ENCODE peak calls at places on chromosomes 1 and 21, in four cellular contexts. A is RWPE1, B is thoracic aorta, U is transverse colon. S is an unnamed sample.

GRCh38 chr1:229843627-229844238 is 217.7 kb downstream of the URB2 start:
- DNase-seq in U (peak), B (no peak), A (peak), S (peak)

GRCh38 chr1:154420961-154421924 is 16.1 kb downstream of the IL6R start:
- DNase-seq in A (no peak), U (no peak), B (no peak), S (no peak)

GRCh38 chr1:16443975-16444745 is 3.6 kb downstream of the NECAP2 start:
- DNase-seq in B (no peak), A (no peak), U (no peak), S (no peak)

GRCh38 chr21:31988492-31989285 is 115.9 kb downstream of the HUNK start:
- DNase-seq in A (no peak), B (no peak), U (no peak), S (no peak)

GRCh38 chr21:36501589-36501892 is 21.6 kb upstream of the CLDN14 start:
- DNase-seq in B (no peak), U (no peak), A (no peak), S (no peak)

GRCh38 chr1:107835151-107835670 is 129.8 kb downstream of the VAV3 start:
- DNase-seq in B (no peak), U (no peak), A (no peak), S (no peak)

GRCh38 chr1:99782397-99782796 is 16.0 kb upstream of the FRRS1 start:
- DNase-seq in B (no peak), U (no peak), A (no peak), S (no peak)

GRCh38 chr1:245129811-245130210 is 25.0 kb upstream of the KIF26B start:
- DNase-seq in A (no peak), U (no peak), B (no peak), S (no peak)

GRCh38 chr1:50591598-50591997 is 168.4 kb upstream of the DMRTA2 start:
- DNase-seq in U (no peak), A (no peak), B (no peak), S (no peak)

GRCh38 chr1:232538224-232538942 is 91.5 kb downstream of the SIPA1L2 start:
- DNase-seq in B (no peak), A (peak), U (no peak), S (no peak)

GRCh38 chr1:38827299-38827698 is 32.3 kb downstream of the RRAGC start:
- DNase-seq in A (no peak), B (no peak), U (no peak), S (no peak)

GRCh38 chr1:39926820-39927219 is 25.1 kb upstream of the MYCL start:
- DNase-seq in A (no peak), U (no peak), B (no peak), S (no peak)

GRCh38 chr1:22313321-22313720 is 138.3 kb upstream of the ZBTB40 start:
- DNase-seq in A (no peak), B (no peak), U (no peak), S (no peak)

GRCh38 chr1:58966103-58966916 is 182.5 kb upstream of the JUN start:
- DNase-seq in A (no peak), U (no peak), B (no peak), S (no peak)

GRCh38 chr1:208203848-208204609 is 40.2 kb downstream of the PLXNA2 start:
- DNase-seq in U (no peak), B (no peak), A (no peak), S (no peak)

GRCh38 chr1:208204779-208205178 is 39.4 kb downstream of the PLXNA2 start:
- DNase-seq in B (no peak), A (no peak), U (no peak), S (no peak)

GRCh38 chr1:208201241-208201640 is 42.9 kb downstream of the PLXNA2 start:
- DNase-seq in U (peak), B (peak), A (peak), S (peak)

GRCh38 chr1:208202333-208202987 is 41.7 kb downstream of the PLXNA2 start:
- DNase-seq in A (no peak), B (no peak), U (no peak), S (no peak)

DNA sequence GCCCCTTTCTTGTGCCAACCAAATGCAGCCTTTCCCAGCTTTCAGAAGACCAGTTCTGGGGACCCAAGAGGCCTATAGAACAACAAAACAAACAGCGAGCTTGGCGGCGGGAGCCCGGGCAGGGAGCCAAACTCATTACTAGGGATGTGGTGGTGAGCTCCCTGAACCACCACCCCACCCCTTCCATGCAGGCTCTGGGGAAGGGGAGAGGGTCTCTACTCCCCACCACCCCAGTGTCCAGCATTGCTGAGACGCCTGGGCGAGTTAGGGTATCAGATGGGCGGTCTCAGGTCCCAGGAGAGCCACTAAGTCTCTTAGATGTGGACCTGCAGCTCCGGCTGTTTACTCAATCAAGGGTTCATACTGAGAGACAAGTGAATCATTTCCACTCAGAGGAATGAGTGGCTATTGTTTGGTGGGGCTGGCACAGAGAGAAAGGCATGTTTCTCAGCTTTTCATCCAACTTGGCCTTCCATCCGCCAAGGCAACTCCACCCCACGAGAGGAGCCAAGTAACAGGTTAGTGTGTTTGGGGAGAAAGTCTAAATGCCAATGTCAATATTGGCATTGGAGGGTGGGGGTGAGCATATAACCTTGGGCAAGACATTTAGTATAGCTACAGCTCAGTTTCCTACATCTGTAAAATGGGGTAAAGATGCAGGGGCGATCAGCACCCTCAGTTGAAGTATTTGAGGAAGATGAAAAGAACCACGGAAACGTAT is 40.9 kb downstream of the PLXNA2 start:
- DNase-seq in U (peak), B (no peak), A (no peak), S (peak)
- H3K27ac ChIP-seq in U (peak), B (peak), A (peak), S (no peak)

DNA sequence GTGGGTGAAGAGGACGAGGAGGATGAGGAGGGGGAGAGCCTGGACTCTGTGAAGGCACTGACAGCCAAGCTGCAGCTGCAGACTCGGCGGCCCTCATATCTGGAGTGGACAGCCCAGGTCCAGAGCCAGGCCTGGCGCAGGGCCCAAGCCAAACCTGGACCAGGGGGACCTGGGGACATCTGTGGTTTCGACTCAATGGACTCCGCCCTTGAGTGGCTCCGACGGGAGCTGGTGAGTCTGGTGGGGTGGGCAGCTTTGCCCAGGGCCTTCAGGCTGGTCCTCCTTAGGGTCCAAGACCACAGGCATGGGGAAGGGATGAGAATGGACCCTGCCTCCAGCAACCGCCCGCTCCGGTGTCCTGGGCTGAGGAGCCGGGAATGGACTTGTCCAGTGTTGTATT is 430 bp downstream of the FAM167B start:
- DNase-seq in U (no peak), B (no peak), A (no peak), S (no peak)
- H3K27ac ChIP-seq in U (peak), B (no peak), A (peak), S (no peak)

GRCh38 chr1:25909062-25909461 is 2.8 kb upstream of the STMN1 start:
- DNase-seq in B (no peak), U (no peak), A (no peak), S (no peak)
- H3K27ac ChIP-seq in B (no peak), U (no peak), A (no peak), S (no peak)

GRCh38 chr1:44569491-44569890 is 104.8 kb downstream of the TMEM53 start:
- DNase-seq in A (no peak), B (no peak), U (no peak), S (no peak)
- H3K27ac ChIP-seq in A (no peak), B (no peak), U (no peak), S (no peak)

S was measured in foreskin keratinocyte.